ENCODE peak calls at places on chromosomes 16 and 17, in six cellular contexts. J is fibroblast of lung, C is PC-9, S is GM23248, N is mesenchymal stem cell, Z is H1. X is an unnamed sample. For H3K36me3, the result is how much of the 10 kb centered on the place peaks cover.

GRCh38 chr17:76540381-76541300 is 797 bp downstream of the PRCD start:
- DNase-seq in S (peak), Z (peak), J (peak), C (peak), N (peak), X (peak)

GRCh38 chr17:28864991-28865849 is 10.4 kb downstream of the ERAL1 start:
- DNase-seq in C (no peak), Z (no peak), N (no peak), J (no peak), S (no peak), X (peak)

GRCh38 chr17:66841328-66841727 is 6.4 kb downstream of the CACNG5 start:
- DNase-seq in S (no peak), J (no peak), C (no peak), N (no peak), Z (no peak), X (peak)

GRCh38 chr16:89920723-89921122 is 2.1 kb downstream of the MC1R start:
- DNase-seq in J (peak), N (peak), S (peak), Z (no peak), C (no peak), X (no peak)

GRCh38 chr17:67431210-67432015 is 54.3 kb downstream of the PITPNC1 start:
- DNase-seq in J (peak), S (peak), Z (no peak), C (peak), N (peak), X (peak)

GRCh38 chr16:83418565-83418964 is 389.2 kb upstream of the HSBP1 start:
- DNase-seq in N (no peak), S (no peak), C (no peak), Z (no peak), J (no peak), X (peak)

GRCh38 chr17:13484020-13484419 is 117.7 kb downstream of the HS3ST3A1 start:
- DNase-seq in J (peak), C (no peak), Z (no peak), N (no peak), S (peak), X (no peak)

GRCh38 chr17:8005357-8005756 is 2.9 kb downstream of the GUCY2D start:
- DNase-seq in Z (no peak), C (no peak), N (no peak), S (peak), J (peak), X (no peak)

GRCh38 chr17:1720856-1721386 is 3.6 kb upstream of the WDR81 start:
- DNase-seq in Z (peak), C (peak), J (peak), S (peak), N (peak), X (peak)

DNA sequence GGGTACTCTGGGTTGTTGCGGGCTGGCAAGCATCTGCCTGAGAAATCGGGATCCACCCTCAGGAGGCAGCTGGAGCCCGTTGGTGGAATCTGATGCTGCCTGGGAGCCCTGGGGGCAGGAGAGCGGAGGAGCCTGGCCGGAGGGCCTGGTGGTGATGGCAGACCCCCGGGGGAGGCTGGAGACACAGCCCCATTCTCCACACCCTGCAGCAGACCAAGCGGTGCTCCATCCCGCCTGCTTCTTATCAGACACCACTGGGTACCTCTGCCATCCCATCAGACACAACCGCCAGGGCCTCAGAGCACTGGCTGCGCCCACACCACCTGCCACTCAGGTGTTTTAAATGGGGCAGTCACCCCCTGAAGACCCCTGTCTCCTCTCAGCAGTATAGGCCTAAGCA is 103.9 kb downstream of the RBFOX3 start:
- DNase-seq in C (no peak), S (no peak), Z (no peak), J (no peak), N (no peak), X (no peak)
- H3K36me3 ChIP-seq in C (under half), S (under half), Z (under half), J (under half), N (under half), X (under half)

GRCh38 chr16:79784007-79784406 is 183.5 kb upstream of the MAF start:
- DNase-seq in S (no peak), Z (no peak), C (no peak), N (peak), J (no peak), X (no peak)
- H3K4me2 ChIP-seq in S (no peak), Z (no peak), C (no peak), N (no peak), J (no peak), X (no peak)

DNA sequence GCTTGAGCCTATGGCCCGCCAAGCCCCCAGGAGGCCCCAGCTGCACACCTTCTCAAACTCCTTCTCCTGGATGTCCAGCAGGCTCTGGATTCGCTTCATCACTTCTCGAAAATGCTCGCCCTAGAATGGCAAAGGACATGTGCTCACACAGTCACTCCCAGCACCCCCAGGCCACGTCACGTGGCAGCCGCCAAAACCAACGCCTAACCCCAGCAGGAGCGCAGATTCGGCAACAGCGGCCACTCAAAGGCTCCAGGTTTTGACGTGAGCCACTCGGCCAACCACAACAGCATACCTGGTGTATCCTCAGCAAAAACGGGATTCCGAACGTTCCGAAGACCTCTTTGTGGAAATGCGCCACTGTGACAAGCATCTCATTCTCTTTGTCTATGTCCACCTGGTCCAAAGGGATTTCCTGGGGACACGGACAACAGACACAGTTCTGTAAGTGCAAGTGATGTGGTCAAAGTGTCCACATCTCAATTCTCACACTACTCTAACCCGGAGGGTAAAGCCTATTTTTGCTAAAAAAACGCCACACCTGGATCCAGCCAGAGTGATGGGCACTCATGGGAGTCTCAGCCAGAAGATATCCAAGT is 12.7 kb downstream of the LITAFD start:
- DNase-seq in Z (no peak), C (no peak), N (no peak), J (no peak), S (no peak), X (no peak)
- H3K36me3 ChIP-seq in Z (half or more), C (under half), N (half or more), J (under half), S (half or more), X (under half)

DNA sequence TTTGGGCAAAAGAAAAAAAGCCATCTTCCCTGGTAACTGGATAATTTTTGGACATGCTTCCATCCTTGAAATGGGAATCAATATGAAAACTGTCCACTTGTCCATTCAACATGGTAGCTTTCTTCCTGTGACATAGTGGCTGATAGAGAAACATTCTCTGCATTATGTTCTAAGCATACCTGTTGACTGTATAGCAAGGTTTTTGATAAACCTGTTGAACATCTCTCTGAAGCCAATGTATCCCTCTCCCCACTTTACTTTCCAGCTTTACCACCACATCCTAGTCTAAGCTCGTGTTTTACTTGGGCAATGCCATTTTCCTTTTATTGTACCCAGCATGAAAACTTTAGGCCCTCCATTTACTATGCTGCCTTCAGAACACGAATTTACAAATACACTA is 630.1 kb downstream of the TOX3 start:
- DNase-seq in J (no peak), C (no peak), Z (no peak), S (no peak), N (no peak), X (no peak)
- H3K4me2 ChIP-seq in J (no peak), C (no peak), Z (no peak), S (no peak), N (no peak), X (no peak)

GRCh38 chr16:69329369-69330285 is 761 bp downstream of the PDF start:
- DNase-seq in S (peak), Z (no peak), C (no peak), N (peak), J (peak), X (peak)
- H3K36me3 ChIP-seq in S (under half), Z (half or more), C (under half), N (under half), J (under half), X (under half)

GRCh38 chr16:74575175-74575804 is 31.6 kb downstream of the GLG1 start:
- DNase-seq in J (no peak), S (no peak), C (no peak), N (no peak), Z (no peak), X (no peak)

GRCh38 chr16:74573622-74574021 is 33.3 kb downstream of the GLG1 start:
- DNase-seq in J (no peak), N (no peak), Z (no peak), S (no peak), C (no peak), X (no peak)

GRCh38 chr16:74574146-74574545 is 32.8 kb downstream of the GLG1 start:
- DNase-seq in J (no peak), S (no peak), Z (no peak), C (no peak), N (no peak), X (no peak)

GRCh38 chr16:74577882-74578366 is 29.0 kb downstream of the GLG1 start:
- DNase-seq in N (peak), S (peak), C (no peak), J (peak), Z (no peak), X (no peak)

GRCh38 chr16:74575805-74576643 is 30.9 kb downstream of the GLG1 start:
- DNase-seq in S (no peak), C (no peak), J (no peak), N (no peak), Z (no peak), X (no peak)
- H3K4me2 ChIP-seq in S (no peak), C (no peak), J (no peak), N (no peak), Z (no peak), X (no peak)

DNA sequence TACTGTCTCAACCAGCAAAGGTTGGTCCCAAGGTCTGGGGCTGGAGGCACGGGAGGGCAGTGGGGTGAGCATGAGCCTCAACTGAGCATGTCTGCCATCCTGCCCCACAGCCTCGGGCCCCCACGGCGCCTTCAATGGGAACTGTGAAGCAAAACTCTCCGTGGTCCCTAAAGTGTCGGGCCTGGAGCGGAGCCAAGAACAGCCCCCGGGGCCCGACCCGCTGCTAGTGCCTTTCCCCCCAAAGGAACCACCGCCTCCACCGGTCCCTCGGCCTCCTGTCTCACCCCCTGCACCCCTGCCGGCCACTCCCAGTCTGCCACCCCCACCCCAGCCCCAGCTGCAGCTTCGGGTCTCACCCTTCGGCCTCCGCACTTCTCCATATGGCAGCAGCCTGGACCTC is 4.2 kb downstream of the FBRS start:
- DNase-seq in C (no peak), J (no peak), S (no peak), Z (no peak), N (no peak), X (no peak)
- H3K36me3 ChIP-seq in C (under half), J (under half), S (under half), Z (under half), N (half or more), X (under half)

DNA sequence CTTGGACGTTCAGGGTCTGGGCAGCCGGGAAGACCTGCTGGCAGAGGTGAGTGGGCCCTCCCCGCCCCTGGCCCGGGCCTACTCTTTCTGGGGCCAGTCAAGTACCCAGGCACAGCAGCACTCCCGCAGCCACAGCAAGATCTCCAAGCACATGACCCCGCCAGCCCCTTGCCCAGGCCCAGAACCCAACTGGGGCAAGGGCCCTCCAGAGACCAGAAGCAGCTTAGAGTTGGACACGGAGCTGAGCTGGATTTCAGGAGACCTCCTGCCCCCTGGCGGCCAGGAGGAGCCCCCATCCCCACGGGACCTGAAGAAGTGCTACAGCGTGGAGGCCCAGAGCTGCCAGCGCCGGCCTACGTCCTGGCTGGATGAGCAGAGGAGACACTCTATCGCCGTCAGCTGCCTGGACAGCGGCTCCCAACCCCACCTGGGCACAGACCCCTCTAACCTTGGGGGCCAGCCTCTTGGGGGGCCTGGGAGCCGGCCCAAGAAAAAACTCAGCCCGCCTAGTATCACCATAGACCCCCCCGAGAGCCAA is 8.6 kb upstream of the ABCC3 start:
- DNase-seq in C (peak), J (peak), N (peak), Z (peak), S (peak), X (peak)
- H3K4me2 ChIP-seq in C (no peak), J (no peak), N (no peak), Z (no peak), S (no peak), X (no peak)

GRCh38 chr16:79599256-79599836 is 1.2 kb downstream of the MAF start:
- DNase-seq in Z (peak), S (peak), N (no peak), C (no peak), J (peak), X (peak)

GRCh38 chr16:79599837-79600635 is 501 bp downstream of the MAF start:
- DNase-seq in N (peak), C (no peak), S (peak), J (peak), Z (peak), X (peak)

GRCh38 chr16:79601092-79601977 is 798 bp upstream of the MAF start:
- DNase-seq in S (peak), J (peak), C (no peak), Z (no peak), N (peak), X (peak)

GRCh38 chr16:79601978-79602609 is 1.6 kb upstream of the MAF start:
- DNase-seq in J (peak), N (peak), S (peak), Z (peak), C (peak), X (peak)

DNA sequence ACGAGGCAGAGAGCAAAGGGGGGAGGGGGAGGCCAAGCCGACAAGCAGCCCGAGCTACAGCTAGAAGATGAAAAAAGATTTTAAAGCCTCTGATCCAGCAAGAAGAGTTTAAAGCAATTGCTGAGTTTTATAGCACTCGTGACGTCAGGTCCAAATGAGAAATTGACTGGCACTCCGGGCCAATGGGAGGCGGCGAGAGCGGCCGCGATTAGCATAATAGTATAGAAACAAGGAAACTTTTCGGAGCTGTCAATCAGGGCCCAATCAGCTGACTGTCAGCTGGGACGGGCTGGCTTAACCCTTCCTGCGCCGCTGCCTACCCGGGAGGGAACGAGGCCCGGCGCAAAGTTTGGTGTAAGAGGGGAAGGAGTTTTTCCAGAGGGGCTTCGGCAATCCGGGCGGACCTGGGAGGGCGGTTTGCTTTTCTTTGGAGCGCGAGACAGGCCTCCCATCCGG is at the start of gene MAF:
- DNase-seq in C (no peak), J (peak), S (peak), N (peak), Z (peak), X (peak)
- H3K36me3 ChIP-seq in C (under half), J (under half), S (under half), N (under half), Z (under half), X (under half)

GRCh38 chr16:47481698-47482374 is 20.7 kb downstream of the PHKB start:
- DNase-seq in J (no peak), N (no peak), C (no peak), Z (no peak), S (no peak), X (no peak)

GRCh38 chr16:47475786-47476185 is 14.7 kb downstream of the PHKB start:
- DNase-seq in S (peak), Z (no peak), C (no peak), J (peak), N (peak), X (no peak)

GRCh38 chr16:47473794-47474193 is 12.7 kb downstream of the PHKB start:
- DNase-seq in S (no peak), J (no peak), Z (no peak), C (no peak), N (no peak), X (no peak)

GRCh38 chr16:47480410-47480809 is 19.3 kb downstream of the PHKB start:
- DNase-seq in C (no peak), N (no peak), S (no peak), J (no peak), Z (no peak), X (no peak)

GRCh38 chr16:47477680-47478079 is 16.5 kb downstream of the PHKB start:
- DNase-seq in Z (no peak), N (peak), J (peak), S (peak), C (no peak), X (no peak)
- H3K4me2 ChIP-seq in Z (no peak), N (no peak), J (no peak), S (no peak), C (no peak), X (no peak)